ENCODE peak calls at places on chromosomes 2 and 18, in four cellular contexts. D is endothelial cell of umbilical vein, V is esophagus squamous epithelium, Q is transverse colon. X is an unnamed sample. For H3K4me1, the result is how much of the 10 kb centered on the place peaks cover.

GRCh38 chr2:117930775-117931174 is 83.1 kb downstream of the CCDC93 start:
- DNase-seq in V (no peak), D (no peak), Q (no peak), X (no peak)

GRCh38 chr2:229445501-229446294 is 174.6 kb upstream of the PID1 start:
- DNase-seq in D (no peak), V (no peak), Q (no peak), X (peak)

GRCh38 chr18:50816767-50817166 is 3.0 kb downstream of the MRO start:
- DNase-seq in D (no peak), Q (no peak), V (no peak), X (peak)

GRCh38 chr2:168611896-168612650 is 156.0 kb downstream of the CERS6 start:
- DNase-seq in Q (no peak), V (no peak), D (no peak), X (no peak)

GRCh38 chr18:77086034-77086433 is 46.5 kb downstream of the MBP start:
- DNase-seq in V (no peak), D (peak), Q (no peak), X (peak)

GRCh38 chr2:197937804-197938203 is 133.4 kb downstream of the PLCL1 start:
- DNase-seq in V (no peak), D (no peak), Q (no peak), X (no peak)

GRCh38 chr2:209505410-209505809 is 81.6 kb downstream of the MAP2 start:
- DNase-seq in V (no peak), Q (no peak), D (no peak), X (peak)

GRCh38 chr2:199662245-199662644 is 188.7 kb downstream of the FTCDNL1 start:
- DNase-seq in Q (no peak), D (no peak), V (no peak), X (no peak)

GRCh38 chr18:41145526-41145925 is 809.5 kb upstream of the PIK3C3 start:
- DNase-seq in V (no peak), D (no peak), Q (no peak), X (peak)

GRCh38 chr2:240391111-240392051 is 44.1 kb upstream of the GPC1 start:
- DNase-seq in D (no peak), Q (peak), V (no peak), X (no peak)

GRCh38 chr2:103921161-103921560 is 932.8 kb upstream of the POU3F3 start:
- DNase-seq in Q (no peak), V (no peak), D (no peak), X (no peak)

GRCh38 chr2:96860065-96861029 is 2.5 kb upstream of the ANKRD39 start:
- DNase-seq in Q (no peak), D (no peak), V (no peak), X (no peak)

GRCh38 chr18:24413148-24413547 is 13.3 kb upstream of the IMPACT start:
- DNase-seq in Q (no peak), D (no peak), V (no peak), X (peak)

GRCh38 chr2:109343460-109343859 is 214.5 kb downstream of the SH3RF3 start:
- DNase-seq in Q (no peak), V (no peak), D (no peak), X (no peak)

GRCh38 chr18:46408334-46408987 is 248.6 kb downstream of the LOXHD1 start:
- DNase-seq in Q (no peak), V (no peak), D (no peak), X (no peak)

GRCh38 chr2:98254504-98255059 is 91.7 kb upstream of the CNGA3 start:
- DNase-seq in Q (no peak), D (no peak), V (no peak), X (no peak)

GRCh38 chr2:136423516-136423996 is 305.6 kb upstream of the CXCR4 start:
- DNase-seq in D (peak), V (no peak), Q (peak), X (peak)

GRCh38 chr2:157160131-157160530 is 97.4 kb upstream of the GALNT5 start:
- DNase-seq in D (no peak), Q (no peak), V (no peak), X (no peak)

GRCh38 chr18:56200381-56200831 is 438.0 kb downstream of the TXNL1 start:
- DNase-seq in D (peak), Q (no peak), V (no peak), X (peak)

GRCh38 chr18:59155140-59155539 is 15.5 kb downstream of the SEC11C start:
- DNase-seq in V (no peak), Q (no peak), D (no peak), X (peak)

GRCh38 chr18:23593720-23594119 is 7.4 kb upstream of the NPC1 start:
- DNase-seq in D (peak), Q (no peak), V (no peak), X (peak)

GRCh38 chr2:16218651-16219050 is 278.3 kb downstream of the MYCN start:
- DNase-seq in Q (peak), V (no peak), D (no peak), X (no peak)

GRCh38 chr2:9345343-9345742 is 78.0 kb downstream of the ITGB1BP1 start:
- DNase-seq in D (no peak), V (no peak), Q (no peak), X (no peak)

GRCh38 chr2:9071032-9071431 is 67.5 kb upstream of the MBOAT2 start:
- DNase-seq in V (no peak), D (peak), Q (peak), X (no peak)

GRCh38 chr18:79422022-79422782 is 26.5 kb downstream of the NFATC1 start:
- DNase-seq in V (no peak), D (no peak), Q (no peak), X (peak)

GRCh38 chr2:145141981-145142380 is 622.1 kb upstream of the ZEB2 start:
- DNase-seq in D (no peak), V (no peak), Q (no peak), X (peak)

GRCh38 chr2:16173893-16174692 is 233.7 kb downstream of the MYCN start:
- DNase-seq in Q (no peak), D (no peak), V (no peak), X (no peak)

GRCh38 chr2:67689651-67690050 is 292.5 kb downstream of the ETAA1 start:
- DNase-seq in V (no peak), Q (no peak), D (no peak), X (no peak)

GRCh38 chr18:69484699-69485396 is 84.2 kb downstream of the DOK6 start:
- DNase-seq in V (no peak), Q (no peak), D (peak), X (peak)

GRCh38 chr2:6945087-6945813 is 28.0 kb downstream of the RNF144A start:
- DNase-seq in V (no peak), Q (no peak), D (no peak), X (no peak)

GRCh38 chr2:85761946-85762345 is 8.2 kb downstream of the ATOH8 start:
- DNase-seq in Q (no peak), D (no peak), V (no peak), X (no peak)

GRCh38 chr2:84451579-84451978 is 7.5 kb downstream of the SUCLG1 start:
- DNase-seq in D (no peak), V (no peak), Q (no peak), X (no peak)

GRCh38 chr18:39455300-39455699 is 1889.7 kb upstream of the CELF4 start:
- DNase-seq in Q (no peak), V (no peak), D (peak), X (peak)

DNA sequence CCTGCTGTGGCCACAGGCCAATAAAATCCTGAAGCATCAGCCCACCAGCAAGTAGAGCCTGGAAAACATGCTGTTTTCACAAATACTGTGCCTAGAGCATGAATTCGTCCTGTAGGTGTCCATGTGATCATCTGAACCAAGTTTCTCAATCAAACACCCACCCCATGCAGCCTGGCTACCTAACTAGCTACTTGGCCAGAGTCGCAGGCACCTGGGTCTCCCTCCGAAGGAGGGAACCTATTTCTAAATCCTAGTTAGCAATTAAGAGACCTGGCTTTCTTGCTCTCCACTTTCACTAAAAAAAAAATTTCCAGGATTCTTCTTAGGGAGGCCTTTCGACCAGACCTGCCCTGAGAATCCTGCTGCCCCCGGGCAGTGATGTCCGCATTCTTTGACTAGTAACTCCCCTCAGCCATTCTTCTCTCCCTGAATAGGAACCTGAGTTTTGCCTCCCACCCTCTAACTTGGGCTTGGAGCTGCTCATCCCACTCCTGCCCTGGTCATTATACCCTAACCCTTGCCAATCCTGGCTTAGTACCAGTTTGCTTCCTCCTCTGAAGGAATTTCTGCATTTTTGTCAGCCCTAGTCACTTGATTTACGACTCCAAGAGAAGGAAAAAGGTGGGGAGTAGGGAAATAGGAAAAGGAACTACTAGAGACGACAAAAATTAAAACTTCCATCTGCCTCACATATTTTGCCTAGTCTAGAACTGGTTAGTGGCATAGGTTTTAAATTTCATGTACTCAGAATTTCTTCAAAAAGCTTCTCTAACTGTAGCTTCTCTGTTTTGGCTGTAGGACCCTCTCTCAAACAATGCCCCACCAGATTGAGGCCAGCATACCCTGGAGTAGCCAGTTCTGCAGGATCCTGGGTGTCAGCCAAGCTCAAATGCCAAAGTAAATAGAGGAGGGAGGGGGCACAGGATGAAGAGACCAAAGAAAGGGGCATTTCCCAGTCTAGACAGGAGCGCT is 25.4 kb upstream of the TANK start:
- DNase-seq in Q (no peak), D (peak), V (no peak), X (peak)
- H3K4me1 ChIP-seq in Q (under half), D (half or more), V (under half), X (under half)

DNA sequence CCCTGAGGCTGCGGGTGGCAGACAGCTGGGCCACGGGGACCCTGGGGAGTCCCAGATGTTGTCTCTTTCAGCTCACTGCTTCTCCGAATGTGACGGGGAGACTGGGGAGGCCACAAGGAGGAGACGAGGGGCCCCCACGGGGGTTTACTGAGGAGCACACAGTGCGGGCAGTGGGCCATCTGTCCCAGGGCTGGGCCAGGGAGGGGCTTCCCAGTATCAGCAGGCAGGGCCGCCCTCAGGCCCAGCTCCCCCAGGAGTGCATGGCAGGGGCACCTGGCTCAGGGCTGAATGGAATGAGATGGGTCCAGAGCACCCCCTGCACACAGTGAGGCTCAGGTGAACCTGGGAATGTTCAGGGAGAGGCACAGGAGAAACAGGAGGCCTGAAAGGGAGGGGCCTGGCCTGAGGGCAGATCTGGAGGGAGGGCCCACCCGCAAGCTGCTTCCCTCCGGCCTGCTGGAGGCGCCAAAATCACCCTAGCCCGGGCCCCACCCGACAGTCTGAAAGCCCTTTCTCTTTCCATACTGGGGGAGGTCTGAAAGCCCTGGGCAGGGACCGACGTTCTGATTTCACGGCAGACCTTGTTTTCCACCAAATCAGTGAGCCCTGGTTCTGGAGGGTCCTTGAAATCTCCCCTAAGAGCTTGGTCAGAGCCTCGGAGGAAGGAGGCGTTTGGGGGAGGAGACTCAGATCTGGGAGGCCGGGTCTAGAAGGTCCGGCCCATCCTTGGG is 35.5 kb upstream of the PTMA start:
- DNase-seq in Q (peak), D (no peak), V (no peak), X (peak)
- H3K4me3 ChIP-seq in Q (no peak), D (no peak), V (no peak), X (no peak)

DNA sequence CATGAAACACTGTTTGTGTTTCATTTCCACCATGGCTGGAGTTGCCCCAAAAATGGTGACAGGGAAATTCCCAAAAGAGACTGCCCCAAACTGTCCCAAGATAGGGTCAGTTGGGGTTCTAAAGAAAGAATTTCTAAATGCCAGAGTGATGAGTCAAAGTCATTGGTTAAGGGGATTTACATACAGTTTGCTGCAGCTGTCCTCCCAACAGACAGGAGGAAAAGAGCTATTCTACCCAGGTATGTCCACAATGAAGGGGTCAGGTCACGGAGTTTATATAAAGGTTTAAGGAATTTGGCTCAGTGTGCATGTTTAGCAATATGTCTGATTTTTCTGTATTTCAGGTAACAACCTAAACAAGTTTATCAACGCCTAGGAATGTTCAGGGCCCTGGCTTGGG is 344.1 kb downstream of the TDRD15 start:
- DNase-seq in D (no peak), Q (no peak), V (no peak), X (no peak)
- H3K4me1 ChIP-seq in D (under half), Q (under half), V (under half), X (under half)

GRCh38 chr2:237631801-237632585 is 4.6 kb downstream of the LRRFIP1 start:
- DNase-seq in D (no peak), Q (no peak), V (no peak), X (no peak)
- H3K4me3 ChIP-seq in D (no peak), Q (no peak), V (no peak), X (no peak)

GRCh38 chr2:235663877-235664276 is 170.0 kb downstream of the AGAP1 start:
- DNase-seq in V (no peak), D (no peak), Q (no peak), X (no peak)

GRCh38 chr2:235660484-235661081 is 166.7 kb downstream of the AGAP1 start:
- DNase-seq in V (no peak), Q (no peak), D (no peak), X (no peak)

GRCh38 chr2:235661538-235661937 is 167.7 kb downstream of the AGAP1 start:
- DNase-seq in V (no peak), Q (no peak), D (no peak), X (no peak)

GRCh38 chr2:235661136-235661535 is 167.3 kb downstream of the AGAP1 start:
- DNase-seq in D (no peak), Q (no peak), V (no peak), X (no peak)

DNA sequence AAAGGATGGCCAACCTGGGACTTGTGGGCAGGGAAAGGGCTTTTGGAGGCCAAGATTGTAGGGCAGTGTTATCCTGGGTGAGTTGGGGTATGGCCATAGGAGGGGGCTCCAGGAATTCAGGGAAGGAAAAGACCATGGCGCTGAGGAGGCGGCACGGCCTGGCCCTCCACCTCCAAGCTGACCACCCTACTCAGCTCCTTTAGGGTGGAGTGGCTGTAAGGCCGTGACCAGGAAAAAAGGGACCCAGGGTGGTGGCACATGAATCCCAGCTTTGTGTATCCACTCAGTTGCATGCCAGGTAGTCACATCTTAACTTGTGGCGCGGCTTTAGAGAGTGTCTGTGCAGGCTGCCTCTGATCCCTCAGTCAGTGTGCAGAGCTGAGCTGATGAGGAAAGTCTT is 168.1 kb downstream of the AGAP1 start:
- DNase-seq in V (no peak), Q (no peak), D (no peak), X (no peak)
- H3K4me1 ChIP-seq in V (under half), Q (under half), D (under half), X (under half)

GRCh38 chr2:10806543-10806942 is 6.0 kb downstream of the PDIA6 start:
- DNase-seq in D (no peak), Q (no peak), V (no peak), X (no peak)
- H3K4me3 ChIP-seq in D (no peak), Q (no peak), V (no peak), X (no peak)